ENCODE peak calls at places on chromosomes 11 and 22, in five cellular contexts. U is pancreas, D is astrocyte, Q is foreskin fibroblast, Z is fibroblast of mammary gland. W is an unnamed sample.

GRCh38 chr22:33381531-33382406 is 323.6 kb upstream of the SYN3 start:
- DNase-seq in U (no peak), D (no peak), Q (no peak), Z (no peak), W (no peak)

GRCh38 chr11:129881570-129882170 is 13.7 kb downstream of the NFRKB start:
- DNase-seq in U (no peak), D (no peak), Q (peak), Z (peak), W (peak)

GRCh38 chr22:49298834-49299750 is 528.6 kb downstream of the BRD1 start:
- DNase-seq in U (peak), D (no peak), Q (no peak), Z (no peak), W (no peak)

GRCh38 chr11:74444173-74444832 is 23.0 kb downstream of the KCNE3 start:
- DNase-seq in U (peak), D (no peak), Q (no peak), Z (no peak), W (no peak)

GRCh38 chr22:19547620-19548019 is 23.4 kb upstream of the CLDN5 start:
- DNase-seq in U (no peak), D (no peak), Q (no peak), Z (no peak), W (no peak)

GRCh38 chr11:12319734-12320387 is 57.5 kb upstream of the PARVA start:
- DNase-seq in U (no peak), D (no peak), Q (peak), Z (no peak), W (no peak)

GRCh38 chr11:65132988-65133700 is 1.2 kb downstream of the SYVN1 start:
- DNase-seq in U (peak), D (no peak), Q (no peak), Z (no peak), W (no peak)

GRCh38 chr11:106514706-106515105 is 437.2 kb downstream of the AASDHPPT start:
- DNase-seq in U (no peak), D (no peak), Q (no peak), Z (no peak), W (no peak)

GRCh38 chr11:128061321-128061871 is 526.0 kb downstream of the ETS1 start:
- DNase-seq in U (no peak), D (peak), Q (peak), Z (peak), W (peak)

GRCh38 chr11:46529086-46529905 is 64.5 kb downstream of the AMBRA1 start:
- DNase-seq in U (peak), D (peak), Q (peak), Z (peak), W (peak)

GRCh38 chr11:91664521-91664920 is 560.1 kb upstream of the FAT3 start:
- DNase-seq in U (no peak), D (no peak), Q (no peak), Z (no peak), W (no peak)

GRCh38 chr11:67120456-67120855 is 1.4 kb downstream of the KDM2A start:
- DNase-seq in U (no peak), D (no peak), Q (no peak), Z (no peak), W (no peak)

GRCh38 chr22:40023226-40023925 is 28.6 kb downstream of the FAM83F start:
- DNase-seq in U (no peak), D (no peak), Q (no peak), Z (no peak), W (no peak)

GRCh38 chr22:40024201-40025061 is 29.7 kb downstream of the FAM83F start:
- DNase-seq in U (peak), D (peak), Q (peak), Z (peak), W (peak)

GRCh38 chr22:40021401-40022000 is 26.7 kb downstream of the FAM83F start:
- DNase-seq in U (no peak), D (no peak), Q (no peak), Z (no peak), W (no peak)

GRCh38 chr22:40020956-40021355 is 26.2 kb downstream of the FAM83F start:
- DNase-seq in U (no peak), D (no peak), Q (no peak), Z (no peak), W (no peak)

GRCh38 chr22:40022536-40023225 is 27.9 kb downstream of the FAM83F start:
- DNase-seq in U (no peak), D (no peak), Q (no peak), Z (no peak), W (no peak)
- H3K4me3 ChIP-seq in U (no peak), D (no peak), Q (no peak), Z (no peak), W (no peak)

GRCh38 chr11:97514446-97514845 is 1124.6 kb downstream of the JRKL start:
- DNase-seq in U (no peak), D (no peak), Q (no peak), Z (no peak), W (no peak)

GRCh38 chr11:97516688-97517087 is 1126.9 kb downstream of the JRKL start:
- DNase-seq in U (no peak), D (no peak), Q (no peak), Z (no peak), W (no peak)
- TF ChIP-seq CTCF in U (no peak), D (peak), Q (no peak), Z (no peak), W (no peak)

DNA sequence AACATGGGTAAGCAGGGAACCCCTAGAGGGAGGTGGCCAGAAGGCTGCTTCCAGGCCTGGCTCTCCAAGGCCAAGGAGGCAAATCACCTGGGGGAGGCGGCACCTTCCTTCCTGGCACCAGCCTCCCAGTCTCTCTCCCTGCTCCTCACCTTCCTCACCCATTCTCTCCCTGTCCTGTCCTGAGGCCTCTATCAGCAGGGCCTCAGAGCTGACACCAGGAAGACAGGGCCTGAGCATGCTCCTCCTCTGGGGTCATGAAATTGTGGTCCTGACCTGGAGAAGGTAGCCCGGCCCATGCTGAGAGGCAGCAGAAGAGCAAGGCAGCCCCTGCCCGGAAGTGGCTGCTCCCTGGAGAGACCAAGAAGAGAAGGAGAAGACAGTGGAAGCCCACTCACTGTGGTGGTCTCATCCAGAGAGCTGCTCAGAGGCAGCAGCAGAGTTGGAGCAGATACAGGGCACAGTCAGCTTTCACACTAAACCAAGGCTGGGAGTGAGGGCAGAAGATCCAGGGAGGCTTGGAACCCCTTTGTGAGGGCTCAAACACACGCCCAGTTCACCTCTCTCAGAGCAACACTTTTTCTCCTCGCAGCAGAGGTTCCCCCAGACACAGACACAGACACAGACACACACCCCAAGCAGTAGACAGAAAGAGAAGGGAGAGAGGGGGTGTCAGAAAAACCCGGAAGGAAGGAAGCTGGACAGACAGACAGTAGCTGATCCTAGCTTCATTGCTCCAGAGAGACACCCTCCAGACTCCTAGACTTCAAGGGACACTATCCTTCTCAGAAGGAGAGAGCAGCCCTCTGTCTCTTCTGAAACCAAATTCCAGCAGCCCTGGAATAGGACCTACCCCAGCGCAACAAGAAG is 1.8 kb downstream of the BCL9L start:
- DNase-seq in U (peak), D (no peak), Q (peak), Z (no peak), W (no peak)
- H3K4me3 ChIP-seq in U (peak), D (peak), Q (peak), Z (peak), W (peak)

DNA sequence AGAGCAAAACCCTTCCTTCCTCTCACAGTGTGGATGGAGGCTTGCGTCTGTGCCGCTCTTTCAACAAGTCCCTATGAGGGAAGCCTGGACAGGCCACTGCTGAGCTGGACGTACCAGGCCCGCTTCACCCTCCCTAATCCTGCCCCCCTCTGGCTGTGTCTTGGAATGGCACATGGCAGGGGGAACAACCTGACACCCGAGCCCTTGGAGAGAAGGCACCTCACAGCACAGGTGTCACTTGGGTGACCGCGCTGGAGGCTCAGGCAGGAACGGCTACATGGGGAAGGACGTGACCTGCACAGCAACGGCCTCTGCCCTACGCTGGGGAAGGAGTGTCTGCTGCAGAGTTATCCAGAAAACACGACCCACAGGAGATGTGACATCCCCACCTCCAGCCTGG is 11.0 kb downstream of the CARS1 start:
- DNase-seq in U (no peak), D (no peak), Q (no peak), Z (no peak), W (no peak)
- TF ChIP-seq CTCF in U (no peak), D (no peak), Q (peak), Z (peak), W (peak)

DNA sequence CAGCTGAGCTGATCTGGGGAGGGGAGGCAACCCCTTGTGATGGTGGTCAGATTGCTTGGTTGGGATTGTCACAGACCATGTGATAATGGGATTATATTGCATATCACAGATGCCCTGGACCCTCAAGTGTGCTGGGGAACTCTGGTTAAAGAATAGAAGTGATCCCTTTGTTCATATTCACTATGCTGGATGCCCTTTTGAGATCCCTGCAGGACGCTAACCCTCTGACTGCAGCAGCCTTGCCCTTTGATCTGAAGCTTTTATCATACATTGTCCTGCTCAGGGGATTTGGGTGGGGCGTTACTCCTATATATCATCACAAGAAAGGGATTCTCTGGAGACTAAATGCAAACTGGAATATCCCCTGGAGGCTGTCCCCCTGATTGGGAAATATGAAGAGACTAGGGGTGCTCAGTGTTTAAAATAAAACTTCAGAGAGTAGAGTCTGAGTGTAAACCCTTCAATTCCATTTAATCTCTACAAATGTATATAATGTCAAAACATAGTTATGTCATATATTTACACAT is 77.0 kb upstream of the TOP3B start:
- DNase-seq in U (no peak), D (no peak), Q (no peak), Z (no peak), W (no peak)
- H3K4me3 ChIP-seq in U (no peak), D (no peak), Q (no peak), Z (no peak), W (no peak)

GRCh38 chr22:25029181-25029580 is 76.7 kb downstream of the KIAA1671 start:
- DNase-seq in U (no peak), D (no peak), Q (no peak), Z (no peak), W (no peak)

GRCh38 chr22:25027552-25027951 is 75.0 kb downstream of the KIAA1671 start:
- DNase-seq in U (no peak), D (no peak), Q (no peak), Z (no peak), W (no peak)

GRCh38 chr22:25027959-25028840 is 75.7 kb downstream of the KIAA1671 start:
- DNase-seq in U (no peak), D (no peak), Q (no peak), Z (no peak), W (no peak)

GRCh38 chr22:25027052-25027525 is 74.6 kb downstream of the KIAA1671 start:
- DNase-seq in U (no peak), D (no peak), Q (no peak), Z (no peak), W (no peak)

DNA sequence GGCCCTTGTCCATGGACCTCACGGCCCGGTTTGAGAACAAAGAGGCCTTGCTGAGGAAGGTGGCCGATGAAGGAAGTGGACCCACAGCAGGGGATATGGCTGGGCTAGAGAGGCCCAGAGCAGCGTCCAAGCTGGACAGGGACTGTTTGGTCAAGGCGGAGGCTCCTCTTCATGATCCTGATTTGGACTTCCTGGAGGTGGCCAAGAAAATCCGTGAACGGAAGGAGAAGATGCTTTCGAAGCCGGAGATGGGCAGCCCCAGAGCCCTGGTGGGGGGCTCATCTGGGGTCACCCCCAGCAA is 76.3 kb downstream of the KIAA1671 start:
- DNase-seq in U (no peak), D (no peak), Q (no peak), Z (no peak), W (no peak)
- TF ChIP-seq CTCF in U (no peak), D (no peak), Q (no peak), Z (no peak), W (no peak)

GRCh38 chr22:38214248-38215056 is 12.7 kb downstream of the MAFF start:
- DNase-seq in U (peak), D (peak), Q (peak), Z (no peak), W (peak)
- H3K4me3 ChIP-seq in U (no peak), D (no peak), Q (peak), Z (no peak), W (peak)

DNA sequence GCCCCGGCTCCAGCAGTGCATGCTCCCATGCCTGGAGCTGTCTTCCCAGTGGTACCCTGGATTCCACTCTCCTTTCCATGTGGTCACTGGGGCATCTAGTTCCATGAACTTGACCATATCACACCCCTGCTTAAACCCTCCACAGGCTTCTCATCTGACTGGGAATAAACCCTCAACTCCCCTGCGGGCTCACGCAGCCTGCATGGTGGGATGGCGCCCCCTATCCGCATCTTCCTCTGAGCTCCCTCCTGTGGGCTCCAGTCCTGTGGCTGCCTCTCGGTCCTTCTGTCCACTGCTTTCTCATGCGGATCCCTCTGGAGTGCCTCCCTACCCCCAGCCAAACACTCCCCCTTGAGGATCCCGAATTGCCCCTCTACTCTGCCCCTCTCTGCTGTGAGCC is 41.4 kb upstream of the TTLL12 start:
- DNase-seq in U (no peak), D (no peak), Q (peak), Z (peak), W (peak)
- TF ChIP-seq CTCF in U (no peak), D (peak), Q (peak), Z (peak), W (no peak)